ENCODE peak calls at places on chromosomes 2 and 18, in five cellular contexts. F, N, X, Z and K are unnamed samples.

GRCh38 chr2:158755738-158756137 is 39.4 kb upstream of the DAPL1 start:
- DNase-seq in F (no peak), N (peak; percentile 37), X (no peak), Z (peak; percentile 12), K (no peak)

GRCh38 chr2:192035731-192036442 is 158.8 kb downstream of the TMEFF2 start:
- DNase-seq in F (no peak), N (no peak), X (no peak), Z (no peak), K (no peak)

GRCh38 chr2:201580486-201580885 is 62.8 kb downstream of the TMEM237 start:
- DNase-seq in F (no peak), N (no peak), X (no peak), Z (no peak), K (no peak)

GRCh38 chr2:105969552-105969951 is 224.5 kb downstream of the UXS1 start:
- DNase-seq in F (no peak), N (peak; percentile 57), X (no peak), Z (no peak), K (no peak)

GRCh38 chr2:26605195-26605968 is 35.8 kb downstream of the CIB4 start:
- DNase-seq in F (no peak), N (peak; percentile 68), X (no peak), Z (peak; percentile 65), K (no peak)

GRCh38 chr2:234973008-234973407 is 21.2 kb downstream of the SH3BP4 start:
- DNase-seq in F (no peak), N (no peak), X (no peak), Z (no peak), K (no peak)

GRCh38 chr2:98140210-98140609 is 53.2 kb downstream of the VWA3B start:
- DNase-seq in F (no peak), N (no peak), X (no peak), Z (no peak), K (no peak)

GRCh38 chr18:36179562-36180334 is 7.5 kb upstream of the MOCOS start:
- DNase-seq in F (no peak), N (peak; percentile 86), X (no peak), Z (no peak), K (peak; percentile 84)

GRCh38 chr2:42052702-42053481 is 5.1 kb downstream of the PKDCC start:
- DNase-seq in F (no peak), N (no peak), X (no peak), Z (no peak), K (peak; percentile 63)

GRCh38 chr2:157375384-157375783 is 49.8 kb upstream of the ERMN start:
- DNase-seq in F (no peak), N (no peak), X (no peak), Z (no peak), K (no peak)

GRCh38 chr2:53969285-53970094 is 1.3 kb downstream of the PSME4 start:
- DNase-seq in F (no peak), N (peak; percentile 43), X (no peak), Z (peak; percentile 37), K (no peak)

GRCh38 chr2:207108440-207108839 is 57.3 kb downstream of the KLF7 start:
- DNase-seq in F (no peak), N (no peak), X (no peak), Z (no peak), K (no peak)

GRCh38 chr2:97742381-97742847 is 29.0 kb downstream of the ZAP70 start:
- DNase-seq in F (no peak), N (no peak), X (no peak), Z (peak; percentile 50), K (no peak)

GRCh38 chr2:41326801-41327200 is 721.0 kb upstream of the PKDCC start:
- DNase-seq in F (no peak), N (no peak), X (no peak), Z (no peak), K (no peak)

GRCh38 chr2:48952071-48952604 is 196.6 kb upstream of the LHCGR start:
- DNase-seq in F (no peak), N (no peak), X (no peak), Z (no peak), K (peak; percentile 17)

GRCh38 chr2:99753505-99753904 is 263.7 kb upstream of the REV1 start:
- DNase-seq in F (no peak), N (no peak), X (no peak), Z (no peak), K (no peak)

GRCh38 chr2:113149553-113150257 is 22.3 kb downstream of the IL1RN start:
- DNase-seq in F (no peak), N (no peak), X (no peak), Z (no peak), K (no peak)

GRCh38 chr18:79458131-79458838 is 62.6 kb downstream of the NFATC1 start:
- DNase-seq in F (no peak), N (no peak), X (no peak), Z (peak; percentile 67), K (no peak)

GRCh38 chr18:46856975-46857374 is 60.3 kb downstream of the PIAS2 start:
- DNase-seq in F (no peak), N (no peak), X (no peak), Z (peak; percentile 2), K (no peak)

GRCh38 chr2:72883356-72883962 is 3.7 kb upstream of the SPR start:
- DNase-seq in F (no peak), N (peak; percentile 48), X (no peak), Z (no peak), K (no peak)

GRCh38 chr2:237693281-237694039 is 66.1 kb downstream of the LRRFIP1 start:
- DNase-seq in F (no peak), N (peak; percentile 32), X (no peak), Z (peak; percentile 68), K (no peak)

GRCh38 chr18:32530947-32531651 is 60.4 kb upstream of the GAREM1 start:
- DNase-seq in F (no peak), N (peak; percentile 28), X (no peak), Z (no peak), K (no peak)

GRCh38 chr2:195613922-195614321 is 43.1 kb upstream of the SLC39A10 start:
- DNase-seq in F (no peak), N (no peak), X (no peak), Z (peak; percentile 71), K (no peak)

GRCh38 chr2:29628882-29629281 is 292.5 kb downstream of the ALK start:
- DNase-seq in F (no peak), N (no peak), X (no peak), Z (no peak), K (no peak)

GRCh38 chr2:115384399-115384798 is 942.0 kb downstream of the DPP10 start:
- DNase-seq in F (no peak), N (no peak), X (no peak), Z (no peak), K (no peak)

GRCh38 chr2:9972621-9973445 is 21.3 kb downstream of the GRHL1 start:
- DNase-seq in F (no peak), N (no peak), X (no peak), Z (no peak), K (no peak)

GRCh38 chr2:48480526-48480925 is 49.4 kb upstream of the STON1 start:
- DNase-seq in F (no peak), N (no peak), X (no peak), Z (no peak), K (no peak)

GRCh38 chr18:30499721-30500120 is 542.8 kb downstream of the DSC3 start:
- DNase-seq in F (no peak), N (no peak), X (no peak), Z (no peak), K (no peak)

GRCh38 chr18:23065234-23065806 is 70.0 kb upstream of the CABLES1 start:
- DNase-seq in F (no peak), N (no peak), X (no peak), Z (no peak), K (no peak)

GRCh38 chr18:39274535-39274934 is 1708.9 kb upstream of the CELF4 start:
- DNase-seq in F (no peak), N (no peak), X (no peak), Z (no peak), K (no peak)

GRCh38 chr2:133908171-133908570 is 339.9 kb upstream of the NCKAP5 start:
- DNase-seq in F (no peak), N (no peak), X (no peak), Z (no peak), K (no peak)

GRCh38 chr18:28961669-28962228 is 784.8 kb upstream of the CDH2 start:
- DNase-seq in F (no peak), N (peak; percentile 42), X (no peak), Z (peak; percentile 27), K (no peak)